ENCODE peak calls at places on chromosomes 4 and X, in nine cellular contexts. M is Caco-2; P is lung; K is GM23248; G is mesenchymal stem cell; W is CD8-positive, alpha-beta memory T cell; F is GM23338; D is cardiac muscle cell; C is CD4-positive, alpha-beta memory T cell. Y is an unnamed sample.

GRCh38 chrX:13376857-13377441 is 57.1 kb upstream of the ATXN3L start:
- DNase-seq in M (no peak), P (peak; percentile 32), K (peak; percentile 85), G (peak; percentile 86), W (no peak), F (no peak), D (no peak), C (no peak), Y (no peak)

GRCh38 chrX:63283331-63283730 is 67.8 kb downstream of the SPIN4 start:
- DNase-seq in M (no peak), P (no peak), K (peak; percentile 10), G (no peak), W (no peak), F (no peak), D (no peak), C (no peak), Y (no peak)

GRCh38 chr4:7428261-7429068 is 6.3 kb downstream of the PSAPL1 start:
- DNase-seq in M (peak; percentile 33), P (no peak), K (no peak), G (no peak), W (no peak), F (peak; percentile 45), D (peak; percentile 75), C (no peak), Y (peak; percentile 74)

GRCh38 chr4:10082047-10082446 is 34.6 kb downstream of the WDR1 start:
- DNase-seq in M (peak; percentile 19), P (no peak), K (no peak), G (no peak), W (no peak), F (no peak), D (no peak), C (no peak), Y (peak; percentile 43)

GRCh38 chr4:93480452-93480851 is 348.1 kb upstream of the ATOH1 start:
- DNase-seq in M (no peak), P (no peak), K (no peak), G (no peak), W (no peak), F (no peak), D (no peak), C (no peak), Y (no peak)

GRCh38 chr4:159103406-159104131 is 690 bp downstream of the RAPGEF2 start:
- DNase-seq in M (no peak), P (peak; percentile 53), K (peak; percentile 80), G (peak; percentile 59), W (peak; percentile 52), F (peak; percentile 49), D (peak; percentile 78), C (peak; percentile 53), Y (peak; percentile 79)

GRCh38 chrX:129795584-129795983 is 15.8 kb downstream of the SASH3 start:
- DNase-seq in M (no peak), P (no peak), K (no peak), G (no peak), W (no peak), F (no peak), D (no peak), C (no peak), Y (no peak)

GRCh38 chrX:135520553-135521404 is at the start of gene INTS6L:
- DNase-seq in M (peak; percentile 57), P (peak; percentile 85), K (peak; percentile 87), G (peak; percentile 94), W (peak; percentile 87), F (peak; percentile 89), D (peak; percentile 89), C (peak; percentile 90), Y (peak; percentile 66)

GRCh38 chrX:45801554-45801953 is 600.9 kb upstream of the DIPK2B start:
- DNase-seq in M (no peak), P (no peak), K (peak; percentile 57), G (peak; percentile 46), W (peak; percentile 20), F (peak; percentile 38), D (peak; percentile 29), C (peak; percentile 46), Y (no peak)

GRCh38 chr4:87975466-87975865 is at the start of gene SPP1:
- DNase-seq in M (no peak), P (no peak), K (peak; percentile 35), G (peak; percentile 30), W (no peak), F (peak; percentile 87), D (peak; percentile 28), C (no peak), Y (peak; percentile 64)

GRCh38 chr4:15063341-15063740 is 61.1 kb downstream of the CPEB2 start:
- DNase-seq in M (no peak), P (no peak), K (no peak), G (no peak), W (no peak), F (no peak), D (no peak), C (no peak), Y (no peak)

GRCh38 chr4:84579410-84579791 is 3.5 kb upstream of the CDS1 start:
- DNase-seq in M (no peak), P (no peak), K (no peak), G (no peak), W (no peak), F (peak; percentile 87), D (peak; percentile 8), C (no peak), Y (peak; percentile 42)

GRCh38 chrX:38805294-38806053 is 4.2 kb downstream of the MID1IP1 start:
- DNase-seq in M (peak; percentile 41), P (peak; percentile 66), K (peak; percentile 89), G (peak; percentile 85), W (peak; percentile 70), F (peak; percentile 42), D (peak; percentile 70), C (peak; percentile 76), Y (peak; percentile 62)

DNA sequence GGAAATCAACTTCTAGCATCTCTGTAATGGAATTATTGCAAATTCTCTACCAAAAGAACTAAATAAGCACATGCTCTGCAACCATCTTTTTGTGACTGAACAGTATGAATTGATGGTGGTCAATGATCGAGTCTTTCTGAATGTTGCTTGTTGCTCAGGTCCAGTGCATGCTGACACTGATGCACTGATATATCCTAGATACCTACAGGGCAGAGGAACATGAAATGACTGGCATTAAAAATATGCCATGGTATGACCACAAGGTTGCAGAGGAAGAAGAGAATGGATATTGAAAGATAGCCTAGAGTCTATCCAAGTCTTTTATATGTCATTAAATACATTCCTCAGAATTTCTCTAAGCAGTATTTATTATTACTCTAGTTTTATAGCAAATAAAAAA is 692.8 kb upstream of the TENM3 start:
- DNase-seq in M (no peak), P (no peak), K (no peak), G (no peak), W (no peak), F (no peak), D (no peak), C (no peak), Y (no peak)
- H3K4me3 ChIP-seq in M (no peak overlapping the region), P (no peak overlapping the region), K (no peak overlapping the region), G (no peak overlapping the region), W (no peak overlapping the region), F (no peak overlapping the region), D (no peak overlapping the region), C (no peak overlapping the region), Y (no peak overlapping the region)

GRCh38 chrX:68789966-68790365 is 38.9 kb upstream of the EFNB1 start:
- DNase-seq in M (no peak), P (no peak), K (no peak), G (no peak), W (no peak), F (no peak), D (no peak), C (no peak), Y (no peak)

GRCh38 chrX:68795741-68796140 is 33.1 kb upstream of the EFNB1 start:
- DNase-seq in M (no peak), P (no peak), K (no peak), G (no peak), W (no peak), F (no peak), D (peak; percentile 12), C (no peak), Y (no peak)

GRCh38 chrX:68794486-68794885 is 34.3 kb upstream of the EFNB1 start:
- DNase-seq in M (no peak), P (no peak), K (no peak), G (no peak), W (no peak), F (no peak), D (no peak), C (no peak), Y (no peak)

GRCh38 chrX:68792083-68792482 is 36.7 kb upstream of the EFNB1 start:
- DNase-seq in M (no peak), P (no peak), K (no peak), G (no peak), W (no peak), F (no peak), D (no peak), C (no peak), Y (no peak)
- H3K27me3 ChIP-seq in M (no peaks in the 10 kb centered on the region), P (peaks cover 3% of the 10 kb centered on the region), K (no peaks in the 10 kb centered on the region), G (no peaks in the 10 kb centered on the region), W (no peaks in the 10 kb centered on the region), F (no peaks in the 10 kb centered on the region), D (no peaks in the 10 kb centered on the region), C (no peaks in the 10 kb centered on the region), Y (no peaks in the 10 kb centered on the region)

DNA sequence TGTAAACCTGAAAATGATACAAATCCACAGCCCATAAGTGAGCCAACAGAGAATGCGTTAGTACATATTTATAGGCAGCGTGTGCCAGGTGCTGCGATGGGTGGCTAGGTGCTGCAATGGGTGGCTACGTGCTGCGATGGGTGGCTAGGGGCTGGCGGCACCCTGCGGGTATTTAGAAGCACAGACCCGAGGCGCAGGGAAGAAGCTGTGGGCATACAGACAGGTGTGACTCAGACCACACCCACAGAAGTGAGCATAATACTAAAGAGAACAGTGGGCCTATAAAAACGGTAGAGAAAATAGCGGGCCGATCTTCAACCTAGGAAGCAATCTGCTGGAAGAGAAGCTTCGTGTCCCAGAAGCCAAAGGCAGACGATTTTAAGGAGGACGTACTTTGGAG is 81.1 kb downstream of the FAT1 start:
- DNase-seq in M (no peak), P (no peak), K (no peak), G (no peak), W (no peak), F (no peak), D (no peak), C (no peak), Y (no peak)
- H3K36me3 ChIP-seq in M (no peaks in the 10 kb centered on the region), P (no peaks in the 10 kb centered on the region), K (peaks cover 13% of the 10 kb centered on the region), G (peaks cover 18% of the 10 kb centered on the region), W (no peaks in the 10 kb centered on the region), F (no peaks in the 10 kb centered on the region), D (no peaks in the 10 kb centered on the region), C (no peaks in the 10 kb centered on the region), Y (no peaks in the 10 kb centered on the region)

GRCh38 chr4:152103181-152103901 is 342.5 kb upstream of the GATB start:
- DNase-seq in M (peak; percentile 52), P (no peak), K (no peak), G (peak; percentile 26), W (no peak), F (no peak), D (no peak), C (no peak), Y (no peak)

GRCh38 chr4:152104286-152104685 is 343.5 kb upstream of the GATB start:
- DNase-seq in M (no peak), P (no peak), K (no peak), G (no peak), W (no peak), F (no peak), D (no peak), C (no peak), Y (no peak)

GRCh38 chr4:152100378-152101201 is 339.8 kb upstream of the GATB start:
- DNase-seq in M (no peak), P (no peak), K (no peak), G (no peak), W (peak; percentile 90), F (no peak), D (no peak), C (peak; percentile 94), Y (no peak)

GRCh38 chr4:152101546-152102183 is 340.9 kb upstream of the GATB start:
- DNase-seq in M (no peak), P (no peak), K (no peak), G (no peak), W (no peak), F (no peak), D (no peak), C (no peak), Y (no peak)

GRCh38 chr4:152102184-152103000 is 341.6 kb upstream of the GATB start:
- DNase-seq in M (peak; percentile 43), P (no peak), K (peak; percentile 48), G (peak; percentile 78), W (no peak), F (no peak), D (peak; percentile 24), C (no peak), Y (no peak)
- H3K4me3 ChIP-seq in M (no peak overlapping the region), P (no peak overlapping the region), K (no peak overlapping the region), G (no peak overlapping the region), W (peak overlapping the region; percentile 54), F (no peak overlapping the region), D (no peak overlapping the region), C (peak overlapping the region; percentile 33), Y (no peak overlapping the region)

Y was measured in H7.